ENCODE peak calls at places on chromosomes 5 and 9, in four cellular contexts. Y is K562, F is GM12878, N is HL-60. E is an unnamed sample.
A peak's percentile ranks its signal among the peaks of the same experiment; 100 is the strongest.

GRCh38 chr5:164153469-164154172 is 648.2 kb downstream of the MAT2B start:
- DNase-seq in Y (no peak), F (no peak), N (no peak), E (no peak)

GRCh38 chr9:76216161-76216649 is 178.0 kb downstream of the RFK start:
- DNase-seq in Y (no peak), N (peak; percentile 24), F (no peak), E (no peak)

GRCh38 chr5:178309271-178310008 is 76.8 kb upstream of the PHYKPL start:
- DNase-seq in F (no peak), N (no peak), Y (no peak), E (no peak)

GRCh38 chr5:149195337-149195887 is 54.1 kb downstream of the ABLIM3 start:
- DNase-seq in N (no peak), F (no peak), Y (no peak), E (no peak)

GRCh38 chr9:89026878-89027277 is 35.6 kb downstream of the S1PR3 start:
- DNase-seq in F (no peak), Y (no peak), N (peak; percentile 13), E (no peak)

GRCh38 chr5:111299067-111299481 is 74.9 kb downstream of the CAMK4 start:
- DNase-seq in N (peak; percentile 1), Y (no peak), F (no peak), E (no peak)

GRCh38 chr9:97307091-97307490 is 368 bp upstream of the CCDC180 start:
- DNase-seq in N (no peak), F (no peak), Y (peak; percentile 63), E (no peak)

GRCh38 chr9:95724253-95724991 is 151.1 kb upstream of the ERCC6L2 start:
- DNase-seq in N (peak; percentile 29), Y (no peak), F (peak; percentile 83), E (peak; percentile 51)

GRCh38 chr9:12906646-12907045 is 131.8 kb downstream of the LURAP1L start:
- DNase-seq in N (no peak), F (no peak), Y (no peak), E (no peak)

GRCh38 chr5:171306141-171306540 is 2.9 kb upstream of the TLX3 start:
- DNase-seq in Y (no peak), F (no peak), N (no peak), E (no peak)

GRCh38 chr9:79028101-79028500 is 543.7 kb upstream of the TLE4 start:
- DNase-seq in N (no peak), Y (no peak), F (no peak), E (no peak)

GRCh38 chr9:124132671-124133147 is 121.1 kb downstream of the LHX2 start:
- DNase-seq in Y (no peak), N (no peak), F (no peak), E (no peak)

GRCh38 chr5:88743231-88743879 is 139.6 kb downstream of the MEF2C start:
- DNase-seq in Y (peak; percentile 32), N (no peak), F (no peak), E (no peak)

GRCh38 chr5:133244242-133244641 is 192.4 kb downstream of the HSPA4 start:
- DNase-seq in F (no peak), N (no peak), Y (no peak), E (no peak)
- TF ChIP-seq SPI1 in F (peak; percentile 18), N (no peak), Y (no peak), E (no peak)

DNA sequence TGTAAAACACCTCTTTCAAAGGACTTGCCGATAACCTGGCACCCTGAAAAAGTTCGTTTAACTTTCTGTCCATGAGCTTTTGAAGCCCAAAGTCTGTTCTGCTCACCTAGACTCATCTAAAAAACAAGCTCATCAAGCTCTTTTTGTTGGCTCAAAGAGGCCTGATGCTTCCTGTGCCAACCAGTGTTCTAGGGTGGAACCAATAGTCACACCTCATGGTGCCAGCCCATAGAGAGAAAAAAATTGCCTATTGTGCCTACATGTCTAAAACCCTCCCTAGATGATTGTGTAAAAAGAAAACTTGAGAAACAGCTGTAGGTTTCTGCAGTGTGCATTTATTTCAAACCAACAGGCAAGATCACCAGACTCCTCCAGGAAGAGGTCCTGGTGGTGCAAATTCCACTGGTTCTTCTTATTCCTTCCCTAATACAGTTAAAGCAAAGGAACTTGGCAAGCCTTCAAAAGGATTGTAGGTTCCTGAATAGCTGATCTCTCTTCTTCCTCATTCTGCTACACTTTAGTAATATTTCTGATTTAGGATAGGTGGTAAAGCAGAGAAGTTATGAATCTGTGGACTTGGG is 4.8 kb downstream of the SH3RF2 start:
- DNase-seq in F (no peak), N (no peak), Y (no peak), E (no peak)
- TF ChIP-seq POLR2AphosphoS5 in F (no peak), N (no peak), Y (no peak), E (no peak)

GRCh38 chr9:5562806-5563416 is 52.6 kb downstream of the PDCD1LG2 start:
- DNase-seq in Y (no peak), N (no peak), F (no peak), E (no peak)

GRCh38 chr9:5563417-5563815 is 53.1 kb downstream of the PDCD1LG2 start:
- DNase-seq in F (no peak), N (no peak), Y (no peak), E (no peak)

GRCh38 chr9:5563886-5564285 is 53.6 kb downstream of the PDCD1LG2 start:
- DNase-seq in Y (no peak), N (no peak), F (no peak), E (no peak)

GRCh38 chr9:5560439-5560838 is 50.1 kb downstream of the PDCD1LG2 start:
- DNase-seq in N (peak; percentile 70), Y (no peak), F (no peak), E (no peak)

DNA sequence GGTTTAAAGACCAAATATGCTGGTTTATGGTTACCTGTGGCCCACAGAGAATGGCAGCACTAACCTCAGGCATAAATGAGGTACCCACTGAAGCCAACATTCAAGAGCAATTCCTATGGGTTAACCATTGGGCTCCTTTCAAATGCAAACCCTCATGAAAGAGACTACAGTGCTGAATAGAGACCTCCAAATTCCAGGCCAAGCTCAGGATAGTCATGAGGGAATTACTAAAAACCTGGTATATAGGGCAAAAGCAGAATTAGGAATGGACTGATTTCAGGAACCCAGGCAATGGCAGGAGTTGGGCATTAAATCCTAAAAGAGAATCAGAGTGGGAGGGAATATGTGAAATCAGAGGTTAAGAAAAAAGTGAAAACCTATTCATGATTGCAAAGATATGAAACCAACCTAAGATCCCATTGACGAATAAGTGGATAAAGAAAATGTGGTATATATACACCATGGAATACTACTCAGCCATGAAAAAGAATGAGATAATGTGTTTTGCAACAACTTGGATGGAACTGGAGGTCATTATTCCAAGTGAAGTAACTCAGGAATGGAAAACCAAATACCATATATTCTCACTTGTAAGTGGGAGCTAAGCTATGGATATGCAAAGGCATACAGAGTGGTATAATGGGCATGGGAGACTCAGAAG is 51.6 kb downstream of the PDCD1LG2 start:
- DNase-seq in F (no peak), N (no peak), Y (no peak), E (no peak)
- TF ChIP-seq SPI1 in F (no peak), N (no peak), Y (no peak), E (no peak)

GRCh38 chr5:6264394-6264793 is 114.0 kb downstream of the MED10 start:
- DNase-seq in F (no peak), Y (no peak), N (no peak), E (no peak)

GRCh38 chr5:6262651-6263363 is 115.5 kb downstream of the MED10 start:
- DNase-seq in Y (no peak), N (no peak), F (no peak), E (no peak)

GRCh38 chr5:6260846-6261245 is 117.5 kb downstream of the MED10 start:
- DNase-seq in Y (no peak), N (no peak), F (no peak), E (no peak)

GRCh38 chr5:6261256-6261655 is 117.1 kb downstream of the MED10 start:
- DNase-seq in F (no peak), N (no peak), Y (no peak), E (no peak)

DNA sequence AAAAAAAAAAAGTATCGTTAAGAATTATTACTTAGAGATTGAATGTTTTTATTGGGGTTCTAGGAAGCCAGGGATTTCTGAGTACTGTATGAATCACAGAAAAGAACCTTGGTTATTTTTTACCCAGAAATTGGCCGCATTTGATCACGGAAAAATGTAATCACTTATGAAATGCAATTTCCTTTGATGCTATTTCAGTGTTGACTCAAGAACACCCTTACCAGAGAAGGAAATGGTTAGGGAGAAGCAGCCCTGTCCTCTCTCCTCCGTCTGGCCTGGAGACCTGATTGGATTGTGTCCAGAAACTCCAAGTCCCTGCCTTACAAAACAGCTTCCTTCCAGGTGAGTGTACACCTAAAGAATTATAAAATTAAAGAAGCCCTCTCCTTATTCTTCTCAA is 116.7 kb downstream of the MED10 start:
- DNase-seq in N (no peak), F (no peak), Y (no peak), E (no peak)
- TF ChIP-seq POLR2AphosphoS5 in N (no peak), F (no peak), Y (no peak), E (no peak)

GRCh38 chr5:66519626-66520025 is 76.6 kb upstream of the MAST4 start:
- DNase-seq in N (no peak), Y (no peak), F (no peak), E (no peak)
- TF ChIP-seq SPI1 in N (no peak), Y (no peak), F (no peak), E (no peak)

E was measured in GM12891.